ENCODE peak calls at places on chromosomes 13 and 19, in five cellular contexts. W is SK-N-SH, P is HepG2, D is K562, L is HCT116. Y is an unnamed sample.

GRCh38 chr13:106034201-106034600 is 501.3 kb downstream of the EFNB2 start:
- DNase-seq in L (no peak), W (no peak), D (no peak), P (no peak), Y (no peak)

GRCh38 chr13:84393981-84394625 is 511.8 kb upstream of the SLITRK1 start:
- DNase-seq in P (no peak), W (no peak), L (no peak), D (no peak), Y (no peak)

GRCh38 chr19:14871619-14872230 is 14.2 kb downstream of the OR7A17 start:
- DNase-seq in P (no peak), L (peak; percentile 22), D (peak; percentile 29), W (peak; percentile 3), Y (peak; percentile 39)

GRCh38 chr13:28059214-28059613 is 41.2 kb downstream of the FLT3 start:
- DNase-seq in P (peak; percentile 48), W (peak; percentile 7), L (peak; percentile 43), D (peak; percentile 43), Y (peak; percentile 42)

GRCh38 chr19:3302755-3303154 is 63.6 kb upstream of the NFIC start:
- DNase-seq in P (no peak), D (no peak), W (no peak), L (peak; percentile 35), Y (no peak)

GRCh38 chr19:782195-783043 is 14.8 kb upstream of the PTBP1 start:
- DNase-seq in P (peak; percentile 89), W (no peak), L (no peak), D (no peak), Y (peak; percentile 86)

GRCh38 chr19:6030214-6030507 is 52.2 kb upstream of the RANBP3 start:
- DNase-seq in D (no peak), L (no peak), W (no peak), P (no peak), Y (no peak)

GRCh38 chr13:48533207-48533499 is 273 bp upstream of the RCBTB2 start:
- DNase-seq in D (no peak), L (no peak), P (no peak), W (no peak), Y (no peak)

GRCh38 chr13:110137677-110138008 is 169.3 kb downstream of the COL4A1 start:
- DNase-seq in D (peak; percentile 16), W (peak; percentile 83), P (peak; percentile 15), L (peak; percentile 35), Y (peak; percentile 69)

GRCh38 chr13:40665061-40665753 is 1.2 kb downstream of the FOXO1 start:
- DNase-seq in D (peak; percentile 47), P (no peak), W (peak; percentile 57), L (no peak), Y (peak; percentile 37)

GRCh38 chr13:94352057-94352456 is 127.4 kb downstream of the DCT start:
- DNase-seq in P (no peak), W (no peak), D (no peak), L (no peak), Y (no peak)

GRCh38 chr19:18208098-18208951 is 4.5 kb upstream of the RAB3A start:
- DNase-seq in D (peak; percentile 74), L (no peak), P (no peak), W (peak; percentile 88), Y (peak; percentile 33)

GRCh38 chr19:13764101-13764807 is at the start of gene MRI1:
- DNase-seq in L (no peak), W (peak; percentile 97), D (peak; percentile 92), P (peak; percentile 39), Y (peak; percentile 78)

GRCh38 chr19:35320285-35320706 is 8.7 kb upstream of the CD22 start:
- DNase-seq in D (no peak), W (no peak), P (no peak), L (no peak), Y (no peak)

GRCh38 chr19:3336680-3337523 is 29.5 kb upstream of the NFIC start:
- DNase-seq in W (peak; percentile 76), D (no peak), L (no peak), P (peak; percentile 24), Y (peak; percentile 91)

GRCh38 chr19:35977446-35978222 is 17.4 kb upstream of the SDHAF1 start:
- DNase-seq in W (peak; percentile 59), P (peak; percentile 53), L (peak; percentile 45), D (peak; percentile 71), Y (no peak)

GRCh38 chr19:1377965-1378785 is 5.5 kb upstream of the NDUFS7 start:
- DNase-seq in P (no peak), W (no peak), L (no peak), D (no peak), Y (no peak)

GRCh38 chr19:16125738-16126495 is 14.2 kb downstream of the RAB8A start:
- DNase-seq in D (no peak), P (no peak), W (no peak), L (no peak), Y (no peak)

GRCh38 chr19:48513289-48514122 is 1.9 kb upstream of the LMTK3 start:
- DNase-seq in W (peak; percentile 86), D (peak; percentile 67), L (peak; percentile 69), P (peak; percentile 58), Y (peak; percentile 65)

GRCh38 chr13:103716689-103717088 is 650.5 kb upstream of the SLC10A2 start:
- DNase-seq in D (no peak), P (no peak), L (no peak), W (no peak), Y (no peak)

GRCh38 chr19:14089662-14090508 is 666 bp downstream of the SAMD1 start:
- DNase-seq in D (peak; percentile 71), W (peak; percentile 85), L (no peak), P (no peak), Y (no peak)

GRCh38 chr13:49436890-49437289 is 7.0 kb downstream of the CAB39L start:
- DNase-seq in W (no peak), P (no peak), L (no peak), D (no peak), Y (peak; percentile 55)

GRCh38 chr13:109509154-109509905 is 277.1 kb downstream of the IRS2 start:
- DNase-seq in D (no peak), P (no peak), L (no peak), W (no peak), Y (peak; percentile 94)

GRCh38 chr19:55669418-55670279 is 5.4 kb upstream of the EPN1 start:
- DNase-seq in W (no peak), P (no peak), D (no peak), L (no peak), Y (no peak)

GRCh38 chr13:114282143-114282685 is 813 bp downstream of the UPF3A start:
- DNase-seq in L (no peak), W (peak; percentile 78), D (peak; percentile 62), P (peak; percentile 30), Y (peak; percentile 56)
- TF ChIP-seq JUND in L (no peak), W (no peak), D (no peak), P (no peak), Y (no peak)

GRCh38 chr19:12000152-12000981 is 35.1 kb downstream of the ZNF433 start:
- DNase-seq in W (no peak), P (no peak), D (no peak), L (no peak), Y (no peak)
- TF ChIP-seq JUND in W (peak; percentile 3), P (no peak), D (no peak), L (no peak), Y (no peak)

DNA sequence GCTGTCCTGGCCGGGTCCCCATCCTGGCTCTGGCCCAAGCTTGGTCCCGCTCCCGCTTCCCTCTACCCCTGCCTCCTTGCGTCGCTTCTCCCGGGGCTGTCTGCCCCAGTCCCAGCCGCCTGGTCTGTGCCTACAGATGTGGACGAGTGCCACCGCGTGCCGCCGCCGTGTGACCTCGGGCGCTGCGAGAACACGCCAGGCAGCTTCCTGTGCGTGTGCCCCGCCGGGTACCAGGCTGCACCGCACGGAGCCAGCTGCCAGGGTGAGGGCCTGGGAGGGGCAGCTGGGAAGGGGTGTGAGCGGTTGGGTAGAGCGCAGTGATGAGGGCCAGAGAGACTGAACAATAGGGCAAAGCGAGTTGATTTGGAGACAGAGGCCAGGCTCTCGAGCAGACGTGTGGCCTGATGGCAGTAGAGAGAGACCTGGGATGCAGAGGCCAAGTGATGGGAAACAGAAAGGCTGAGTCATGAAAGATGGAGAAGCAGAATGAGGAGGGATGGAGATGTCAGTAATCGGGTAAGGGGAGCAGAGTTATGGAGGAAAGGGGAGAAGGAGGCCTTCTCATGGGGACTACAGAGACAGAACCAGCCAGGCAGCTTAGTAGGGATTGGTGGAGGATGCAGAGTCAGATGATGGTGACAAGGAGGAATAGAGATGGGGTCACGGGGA is 9.4 kb downstream of the LTBP4 start:
- DNase-seq in W (peak; percentile 90), P (no peak), D (no peak), L (no peak), Y (peak; percentile 66)
- TF ChIP-seq JUND in W (no peak), P (no peak), D (no peak), L (no peak), Y (no peak)

GRCh38 chr19:39508629-39509028 is 6.3 kb upstream of the SELENOV start:
- DNase-seq in D (no peak), L (no peak), P (no peak), W (no peak), Y (no peak)

GRCh38 chr19:39507715-39508364 is 7.1 kb upstream of the SELENOV start:
- DNase-seq in D (no peak), P (no peak), L (no peak), W (no peak), Y (no peak)

GRCh38 chr19:39506598-39506943 is 7.8 kb downstream of the DLL3 start:
- DNase-seq in W (no peak), P (no peak), L (no peak), D (no peak), Y (no peak)

GRCh38 chr19:39509233-39509632 is 5.7 kb upstream of the SELENOV start:
- DNase-seq in D (no peak), W (no peak), P (no peak), L (no peak), Y (no peak)

GRCh38 chr19:39506944-39507714 is 7.8 kb upstream of the SELENOV start:
- DNase-seq in L (no peak), W (peak; percentile 96), D (peak; percentile 92), P (peak; percentile 60), Y (no peak)
- TF ChIP-seq JUND in L (no peak), W (no peak), D (no peak), P (peak; percentile 14), Y (no peak)

GRCh38 chr19:37303591-37304171 is 67.2 kb upstream of the ZNF527 start:
- DNase-seq in D (no peak), L (no peak), W (peak; percentile 26), P (no peak), Y (peak; percentile 41)
- TF ChIP-seq JUND in D (no peak), L (no peak), W (no peak), P (no peak), Y (no peak)

GRCh38 chr13:97944396-97945029 is 9.0 kb upstream of the IPO5 start:
- DNase-seq in P (no peak), W (no peak), D (no peak), L (no peak), Y (no peak)
- TF ChIP-seq JUND in P (no peak), W (no peak), D (no peak), L (no peak), Y (no peak)

GRCh38 chr13:51831519-51831918 is 13.5 kb downstream of the TMEM272 start:
- DNase-seq in D (no peak), W (no peak), P (no peak), L (no peak), Y (no peak)
- TF ChIP-seq JUND in D (no peak), W (no peak), P (no peak), L (no peak), Y (no peak)

DNA sequence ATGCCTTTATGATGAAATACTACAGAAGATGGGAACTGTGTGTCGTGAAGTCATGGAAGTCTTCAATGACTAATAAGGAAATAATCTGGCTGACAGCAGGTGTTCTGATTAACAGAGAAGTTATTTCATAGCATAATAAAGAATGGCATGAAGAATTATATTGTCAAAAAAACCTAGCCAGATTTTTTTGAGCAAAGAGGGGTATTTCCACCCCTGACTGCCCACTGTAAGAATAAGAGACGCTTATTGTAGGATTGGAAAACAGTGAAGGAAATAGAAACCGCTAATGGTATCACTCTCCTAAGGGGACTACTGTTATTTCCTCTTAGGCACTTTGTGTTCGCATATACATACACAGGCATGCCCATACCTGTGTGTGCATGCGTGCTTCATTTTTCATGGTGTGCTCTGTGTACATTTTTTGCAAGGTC is 318.7 kb downstream of the SHISA2 start:
- DNase-seq in L (no peak), P (no peak), W (no peak), D (no peak), Y (no peak)
- TF ChIP-seq JUND in L (no peak), P (no peak), W (no peak), D (no peak), Y (no peak)